ENCODE peak calls at places on chromosomes 7 and 10, in eight cellular contexts. E, S, T, V, U, I, C and N are unnamed samples.

GRCh38 chr10:61784354-61785131 is 117.0 kb upstream of the ARID5B start:
- DNase-seq in C (no peak), T (no peak), U (no peak), E (peak), I (no peak), S (no peak), V (no peak), N (no peak)

GRCh38 chr10:5627486-5628044 is 38.8 kb downstream of the ASB13 start:
- DNase-seq in S (no peak), V (no peak), T (no peak), U (no peak), C (no peak), E (no peak), I (no peak), N (no peak)

GRCh38 chr7:137681657-137682562 is 164.9 kb downstream of the DGKI start:
- DNase-seq in E (no peak), V (no peak), C (peak), I (no peak), U (no peak), S (peak), T (no peak), N (peak)

GRCh38 chr7:146661435-146661834 is 544.8 kb downstream of the CNTNAP2 start:
- DNase-seq in C (no peak), V (no peak), I (no peak), E (no peak), S (no peak), T (no peak), U (no peak), N (no peak)

GRCh38 chr7:105796365-105796764 is 80.0 kb downstream of the ATXN7L1 start:
- DNase-seq in V (no peak), S (no peak), E (no peak), T (no peak), I (no peak), U (peak), C (peak), N (peak)

GRCh38 chr7:41887446-41887845 is 184.6 kb upstream of the INHBA start:
- DNase-seq in V (no peak), E (no peak), T (no peak), S (peak), U (no peak), I (no peak), C (peak), N (peak)

GRCh38 chr10:68178592-68178991 is 53.3 kb downstream of the ATOH7 start:
- DNase-seq in C (no peak), V (no peak), S (no peak), I (no peak), U (no peak), E (no peak), T (no peak), N (no peak)

GRCh38 chr10:103859161-103860141 is 4.1 kb upstream of the SH3PXD2A start:
- DNase-seq in C (peak), S (peak), E (peak), U (no peak), T (peak), V (peak), I (peak), N (peak)

GRCh38 chr10:99966306-99966705 is 43.4 kb downstream of the DNMBP start:
- DNase-seq in U (no peak), S (peak), T (no peak), V (peak), C (peak), I (no peak), E (no peak), N (peak)

GRCh38 chr10:62512732-62513475 is 138.7 kb downstream of the ZNF365 start:
- DNase-seq in S (no peak), I (no peak), T (no peak), V (peak), E (no peak), C (no peak), U (no peak), N (no peak)

GRCh38 chr10:31320598-31321211 is 1.7 kb downstream of the ZEB1 start:
- DNase-seq in S (peak), V (peak), U (peak), E (peak), I (no peak), T (peak), C (peak), N (peak)

GRCh38 chr10:126621836-126622235 is 48.7 kb downstream of the C10orf90 start:
- DNase-seq in C (no peak), S (no peak), E (no peak), I (no peak), V (no peak), T (no peak), U (no peak), N (no peak)

GRCh38 chr7:14673202-14673601 is 229.3 kb downstream of the DGKB start:
- DNase-seq in U (no peak), S (no peak), T (no peak), E (no peak), V (no peak), I (no peak), C (no peak), N (no peak)

GRCh38 chr10:112389147-112389822 is 15.4 kb downstream of the ACSL5 start:
- DNase-seq in C (peak), S (peak), V (peak), I (peak), T (peak), U (no peak), E (no peak), N (peak)

GRCh38 chr7:97116308-97116707 is 1.2 kb upstream of the SDHAF3 start:
- DNase-seq in S (no peak), E (no peak), C (no peak), T (no peak), V (no peak), U (no peak), I (no peak), N (no peak)

GRCh38 chr10:84541289-84541637 is 212.9 kb downstream of the CCSER2 start:
- DNase-seq in U (no peak), C (no peak), V (no peak), I (no peak), E (peak), S (no peak), T (peak), N (peak)

GRCh38 chr7:114988035-114988434 is 66.1 kb downstream of the MDFIC start:
- DNase-seq in C (no peak), E (no peak), I (no peak), S (peak), U (no peak), T (no peak), V (no peak), N (no peak)

DNA sequence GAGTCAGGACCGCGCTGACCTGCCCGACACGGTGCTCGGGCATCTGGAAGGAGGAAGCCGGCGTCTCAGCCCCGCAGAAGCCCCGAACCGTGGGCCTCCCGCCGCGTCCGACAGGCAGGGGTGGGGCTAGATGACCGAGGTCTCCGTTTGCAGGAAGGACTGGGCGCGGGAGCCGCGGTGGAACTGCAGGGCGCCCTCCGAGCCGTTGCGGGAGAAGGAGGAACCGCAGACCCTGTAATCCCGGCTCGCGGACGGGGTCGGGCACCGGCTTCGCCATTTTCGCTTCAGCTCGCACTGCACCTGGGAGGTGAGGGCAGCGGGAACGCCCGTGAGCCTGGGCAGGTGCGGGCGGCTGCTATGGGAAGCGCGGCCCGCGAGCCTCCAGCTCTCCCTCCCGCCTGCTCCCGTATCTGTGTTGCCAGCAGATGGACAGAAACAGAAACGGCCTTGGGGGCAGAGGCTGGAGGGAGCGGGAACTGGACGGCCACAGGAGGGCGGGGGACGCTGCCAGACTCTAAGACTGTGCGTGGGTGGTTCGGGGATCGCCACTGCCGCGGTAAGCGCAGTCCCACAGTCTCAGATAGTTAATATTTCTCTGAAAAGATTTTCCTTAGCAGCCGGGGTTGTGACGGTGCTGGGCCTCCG is 114.1 kb downstream of the VIPR2 start:
- DNase-seq in E (peak), U (peak), C (no peak), I (peak), V (peak), S (no peak), T (peak), N (no peak)
- H3K4me3 ChIP-seq in E (peak), U (peak), C (peak), I (peak), V (peak), S (peak), T (peak), N (peak)

GRCh38 chr7:6614941-6615737 is at the start of gene ZNF853:
- DNase-seq in U (no peak), I (no peak), S (no peak), C (no peak), V (no peak), T (no peak), E (peak), N (no peak)
- TF ChIP-seq CTCF in U (no peak), I (no peak), S (no peak), C (no peak), V (no peak), T (no peak), E (no peak), N (no peak)

GRCh38 chr7:79282051-79282694 is 171.3 kb downstream of the MAGI2 start:
- DNase-seq in S (peak), C (peak), I (no peak), E (no peak), U (no peak), V (peak), T (no peak), N (peak)
- H3K4me3 ChIP-seq in S (no peak), C (no peak), I (no peak), E (no peak), U (no peak), V (no peak), T (no peak), N (no peak)

GRCh38 chr7:1144269-1144771 is 15.7 kb downstream of the ZFAND2A start:
- DNase-seq in U (no peak), T (no peak), E (no peak), C (peak), V (no peak), S (peak), I (peak), N (peak)
- TF ChIP-seq CTCF in U (no peak), T (peak), E (peak), C (peak), V (no peak), S (no peak), I (no peak), N (peak)

DNA sequence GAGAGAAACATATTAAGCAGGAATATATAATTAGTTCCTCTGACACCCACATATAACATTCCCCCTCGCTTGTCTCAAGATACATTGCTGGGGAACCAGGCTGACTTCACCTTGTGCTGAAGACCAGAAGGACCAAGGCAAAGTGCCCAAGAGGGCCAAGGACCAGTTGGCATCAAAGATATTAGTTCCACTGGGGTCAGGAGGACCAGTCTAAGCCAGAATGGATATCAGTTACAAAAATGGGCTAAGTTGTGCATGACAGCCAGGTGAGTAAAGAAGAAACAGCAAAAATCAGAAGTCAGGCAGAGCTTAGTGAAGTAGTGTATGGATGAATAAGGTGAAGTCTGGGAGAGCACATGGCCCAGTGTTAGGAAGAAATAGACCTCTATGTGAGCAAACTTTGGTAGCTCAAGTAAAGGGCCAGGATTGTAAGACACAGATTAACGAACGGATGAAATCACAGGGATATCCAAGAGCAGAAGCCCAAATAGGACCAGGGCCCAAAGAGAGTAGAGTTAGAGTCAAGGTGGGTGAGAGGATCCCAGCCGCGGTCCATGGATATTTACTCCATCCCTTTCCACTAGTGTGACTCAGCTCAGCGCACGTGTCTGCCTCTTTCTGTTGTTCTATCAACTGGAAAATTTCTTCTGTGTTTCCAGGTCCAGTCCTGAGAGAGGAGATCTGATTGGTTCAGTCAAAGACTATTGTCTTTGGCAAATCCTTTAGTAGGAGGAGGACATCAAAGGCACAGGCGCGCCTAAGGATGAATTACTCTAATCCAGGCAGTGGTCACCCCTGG is 5.0 kb downstream of the CALD1 start:
- DNase-seq in I (no peak), U (no peak), T (no peak), C (peak), E (no peak), V (no peak), S (peak), N (no peak)
- H3K4me3 ChIP-seq in I (peak), U (no peak), T (no peak), C (no peak), E (no peak), V (no peak), S (no peak), N (no peak)